ENCODE peak calls at places on chromosomes 7 and 10, in four cellular contexts. R is SK-N-SH, K is K562, L is HepG2. E is an unnamed sample.

GRCh38 chr7:92835851-92836488 is 403 bp downstream of the CDK6 start:
- DNase-seq in R (peak), K (peak), L (peak), E (no peak)

GRCh38 chr7:3326246-3326645 is 25.2 kb downstream of the SDK1 start:
- DNase-seq in R (no peak), K (no peak), L (no peak), E (no peak)

GRCh38 chr7:23106491-23106800 is 861 bp downstream of the KLHL7 start:
- DNase-seq in R (peak), K (no peak), L (no peak), E (no peak)

GRCh38 chr10:70538731-70539338 is 60.3 kb downstream of the PALD1 start:
- DNase-seq in R (no peak), K (no peak), L (no peak), E (no peak)

GRCh38 chr7:11613292-11613930 is 218.6 kb downstream of the THSD7A start:
- DNase-seq in R (no peak), K (no peak), L (no peak), E (peak)

GRCh38 chr10:125259651-125260050 is 99.3 kb upstream of the CTBP2 start:
- DNase-seq in R (no peak), K (no peak), L (no peak), E (no peak)

GRCh38 chr7:150942591-150943452 is 35.3 kb downstream of the KCNH2 start:
- DNase-seq in R (no peak), K (no peak), L (no peak), E (no peak)

GRCh38 chr7:31696270-31696669 is 9.3 kb downstream of the PPP1R17 start:
- DNase-seq in R (no peak), K (no peak), L (no peak), E (no peak)

GRCh38 chr7:131285558-131285957 is 42.1 kb upstream of the MKLN1 start:
- DNase-seq in R (no peak), K (no peak), L (no peak), E (no peak)

GRCh38 chr7:1691096-1691495 is 21.0 kb downstream of the ELFN1 start:
- DNase-seq in R (peak), K (no peak), L (no peak), E (no peak)
- TF ChIP-seq FOXJ3 in R (no peak), K (no peak), L (no peak), E (no peak)

GRCh38 chr10:7986851-7987250 is 67.6 kb upstream of the GATA3 start:
- DNase-seq in R (no peak), K (no peak), L (no peak), E (no peak)
- TF ChIP-seq FOXJ3 in R (no peak), K (no peak), L (no peak), E (no peak)

GRCh38 chr7:45146531-45147379 is 10.8 kb upstream of the RAMP3 start:
- DNase-seq in R (no peak), K (peak), L (no peak), E (no peak)

GRCh38 chr7:45149606-45150005 is 8.0 kb upstream of the RAMP3 start:
- DNase-seq in R (peak), K (no peak), L (no peak), E (no peak)

GRCh38 chr7:45148653-45148973 is 9.0 kb upstream of the RAMP3 start:
- DNase-seq in R (no peak), K (no peak), L (no peak), E (no peak)

GRCh38 chr7:45150199-45150598 is 7.4 kb upstream of the RAMP3 start:
- DNase-seq in R (no peak), K (no peak), L (no peak), E (no peak)

DNA sequence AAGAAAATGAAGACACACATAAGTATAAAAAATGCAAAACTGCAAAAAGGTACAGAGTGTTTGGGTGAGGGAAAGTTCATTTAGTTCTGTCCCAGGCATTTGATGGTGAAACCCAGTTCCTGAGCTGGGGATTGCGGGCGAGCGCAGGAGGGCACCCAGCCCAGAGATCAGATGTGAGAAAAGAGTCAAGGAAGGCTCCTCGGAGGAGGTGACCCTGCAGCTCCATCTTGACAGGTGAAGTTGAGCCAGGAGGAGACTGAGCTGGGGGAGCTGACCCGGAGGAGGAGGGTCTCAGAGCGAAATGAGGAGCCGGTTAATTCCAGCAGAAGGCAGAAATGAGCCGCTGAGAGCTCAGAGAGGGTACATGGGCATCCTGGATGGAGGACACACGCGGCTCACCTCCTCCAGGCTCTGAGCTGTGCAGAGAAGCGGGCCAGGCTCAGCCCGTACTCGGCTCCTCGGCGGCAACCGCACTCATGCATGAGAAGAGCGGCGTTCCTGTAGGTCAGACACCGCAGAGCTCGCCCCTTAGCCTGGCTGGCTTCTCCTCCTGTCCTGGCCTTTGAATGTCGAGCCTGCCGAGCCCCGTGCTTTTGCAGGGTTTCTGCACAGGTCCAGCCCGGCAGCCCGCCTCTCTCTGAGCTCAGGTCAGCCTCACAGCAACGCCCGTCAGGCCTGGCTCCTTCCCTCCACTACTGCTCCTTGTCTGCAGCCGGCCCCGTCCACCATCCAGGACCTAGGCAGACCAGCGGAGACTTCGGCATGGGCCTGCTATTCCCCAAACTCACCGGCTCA is 9.5 kb upstream of the RAMP3 start:
- DNase-seq in R (no peak), K (no peak), L (no peak), E (no peak)
- TF ChIP-seq FOXJ3 in R (no peak), K (no peak), L (no peak), E (no peak)

GRCh38 chr7:148681821-148682220 is 16.9 kb upstream of the CUL1 start:
- DNase-seq in R (no peak), K (no peak), L (no peak), E (no peak)
- TF ChIP-seq FOXJ3 in R (no peak), K (no peak), L (no peak), E (no peak)

DNA sequence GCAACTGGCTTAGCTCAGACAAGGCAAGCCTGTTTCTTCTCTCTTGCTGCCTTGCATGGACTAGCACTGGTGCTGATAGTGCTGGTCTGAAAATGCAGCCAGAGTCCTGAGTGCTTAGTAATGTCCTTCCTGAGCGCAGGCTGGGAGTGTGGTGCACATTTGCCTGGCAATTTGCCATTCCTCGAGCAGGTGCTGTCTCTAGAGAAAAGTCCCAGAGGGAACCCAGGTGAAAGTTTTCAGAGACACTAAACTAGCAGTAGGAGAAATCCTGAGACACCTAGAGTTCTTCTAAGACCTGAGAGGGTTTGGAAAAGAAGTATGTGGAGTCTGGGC is 1.9 kb downstream of the SFTPD start:
- DNase-seq in R (no peak), K (no peak), L (no peak), E (no peak)
- TF ChIP-seq FOXJ3 in R (no peak), K (no peak), L (no peak), E (no peak)

DNA sequence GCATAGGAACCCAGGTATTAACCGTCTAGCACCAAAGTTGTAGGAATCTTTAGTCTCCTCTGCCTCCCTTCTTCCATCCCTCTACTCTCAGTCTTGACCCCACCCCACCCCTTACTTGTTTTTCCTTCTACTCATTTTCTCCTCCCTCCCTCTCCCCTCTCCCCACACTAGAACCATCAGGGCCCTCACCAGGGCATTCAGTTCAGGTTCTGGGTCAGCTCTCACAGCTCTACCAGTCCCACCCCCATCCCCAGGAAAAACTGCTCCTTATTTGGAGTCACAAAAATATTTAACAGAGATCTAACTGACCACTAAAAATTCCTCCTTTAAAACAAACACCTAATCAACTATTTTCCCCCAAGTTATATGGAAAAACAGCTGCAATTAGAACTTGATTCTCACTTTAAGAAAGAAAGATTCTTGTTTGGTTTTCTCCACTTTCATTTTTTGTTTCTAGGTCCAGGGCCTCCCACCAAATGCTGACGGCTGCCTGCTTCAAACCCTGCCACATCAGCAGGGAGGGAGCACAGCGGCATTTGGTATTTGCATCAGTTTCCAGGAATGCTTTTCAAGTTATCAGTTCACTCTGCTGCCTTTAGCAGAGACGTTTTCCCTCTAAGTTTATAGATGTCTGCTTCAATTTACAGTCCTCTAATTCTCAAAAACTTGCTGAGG is 2.8 kb upstream of the COL1A2 start:
- DNase-seq in R (peak), K (no peak), L (no peak), E (peak)
- TF ChIP-seq FOXJ3 in R (no peak), K (no peak), L (no peak), E (no peak)

GRCh38 chr7:32846630-32847225 is 44.8 kb downstream of the KBTBD2 start:
- DNase-seq in R (peak), K (peak), L (peak), E (peak)
- TF ChIP-seq FOXJ3 in R (no peak), K (no peak), L (no peak), E (no peak)

DNA sequence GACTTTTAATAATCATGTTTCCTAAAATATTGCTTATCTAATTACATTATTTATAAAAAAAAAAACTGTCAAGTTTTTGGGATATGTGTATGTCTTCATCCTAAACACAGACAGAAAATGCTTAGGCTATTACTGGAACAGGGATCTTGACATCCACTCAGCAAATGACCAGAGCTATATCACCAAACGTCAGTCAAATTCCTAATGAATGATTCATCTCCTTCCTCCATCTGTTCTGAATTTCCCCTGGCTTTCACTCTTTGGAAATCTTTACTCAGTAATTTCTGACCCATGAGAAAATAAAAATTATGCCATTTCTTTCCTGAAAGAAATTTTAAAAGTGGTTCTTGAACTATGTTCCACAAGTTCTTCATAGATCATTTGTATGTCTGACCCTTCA is 552.4 kb upstream of the KCND2 start:
- DNase-seq in R (no peak), K (no peak), L (no peak), E (no peak)
- TF ChIP-seq FOXJ3 in R (no peak), K (no peak), L (no peak), E (no peak)

GRCh38 chr10:16904619-16905018 is 87.4 kb upstream of the RSU1 start:
- DNase-seq in R (no peak), K (peak), L (no peak), E (no peak)

GRCh38 chr10:16905304-16905703 is 88.1 kb upstream of the RSU1 start:
- DNase-seq in R (no peak), K (no peak), L (no peak), E (no peak)

GRCh38 chr10:16904049-16904448 is 86.8 kb upstream of the RSU1 start:
- DNase-seq in R (no peak), K (no peak), L (no peak), E (no peak)

GRCh38 chr10:16901102-16901501 is 83.9 kb upstream of the RSU1 start:
- DNase-seq in R (no peak), K (no peak), L (no peak), E (no peak)

DNA sequence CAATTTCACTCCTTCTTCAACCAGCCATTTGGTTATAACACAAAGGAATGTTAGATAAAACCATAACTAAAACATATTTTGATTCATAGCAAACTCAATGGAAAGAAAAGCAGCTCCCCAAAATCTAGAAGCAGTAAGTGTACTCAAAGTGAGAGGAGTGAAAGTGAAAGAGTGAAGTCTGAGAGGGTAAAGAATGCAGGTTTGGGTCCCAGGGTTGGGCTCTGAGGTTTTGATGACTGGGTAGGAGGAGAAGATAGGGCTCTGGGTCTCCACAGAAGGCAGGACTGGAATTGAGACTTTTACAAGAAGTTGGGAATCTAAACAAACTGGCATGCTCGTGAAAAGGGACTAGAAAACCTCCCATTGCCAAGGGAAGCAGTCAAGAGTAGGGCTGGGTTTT is 85.4 kb upstream of the RSU1 start:
- DNase-seq in R (no peak), K (no peak), L (no peak), E (no peak)
- TF ChIP-seq FOXJ3 in R (no peak), K (no peak), L (no peak), E (no peak)

GRCh38 chr7:48087349-48087748 is 1.7 kb upstream of the UPP1 start:
- DNase-seq in R (no peak), K (no peak), L (no peak), E (no peak)

GRCh38 chr7:48083114-48083830 is 5.8 kb upstream of the UPP1 start:
- DNase-seq in R (no peak), K (no peak), L (no peak), E (no peak)

GRCh38 chr7:48085433-48085791 is 3.7 kb upstream of the UPP1 start:
- DNase-seq in R (no peak), K (no peak), L (no peak), E (no peak)

GRCh38 chr7:48084727-48085432 is 4.2 kb upstream of the UPP1 start:
- DNase-seq in R (peak), K (peak), L (peak), E (no peak)

DNA sequence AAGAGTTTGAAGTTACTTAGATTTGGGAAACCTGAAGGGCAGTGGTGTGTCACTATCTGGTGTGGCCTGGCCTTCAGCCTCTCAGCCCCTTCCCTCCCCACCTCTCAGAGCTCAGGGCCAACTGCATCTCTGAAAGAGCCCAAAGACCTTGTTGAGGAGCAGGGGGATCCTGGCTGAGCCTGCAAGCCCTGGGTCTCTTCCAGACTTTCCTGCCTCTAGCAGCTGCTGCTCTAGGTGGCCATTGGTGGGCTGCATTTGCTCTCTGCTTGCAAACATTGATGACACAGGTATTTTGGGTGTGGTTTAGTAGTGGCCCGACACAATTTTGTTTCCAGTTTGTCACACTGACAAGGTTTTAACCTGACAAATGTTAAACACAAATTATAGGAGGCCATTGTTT is 3.1 kb upstream of the UPP1 start:
- DNase-seq in R (no peak), K (no peak), L (no peak), E (no peak)
- TF ChIP-seq FOXJ3 in R (no peak), K (no peak), L (no peak), E (no peak)

E was measured in WTC11.